ENCODE peak calls at places on chromosome 18, in seven cellular contexts. One of them, this sample, is unnamed. For H3K27me3 and H3K4me1, the result is how much of the 10 kb centered on the place peaks cover.

GRCh38 chr18:73879328-73879727 is 268.3 kb downstream of the FBXO15 start:
- DNase-seq in SJSA1: no peak
- DNase-seq in CD4-positive, CD25-positive, alpha-beta regulatory T cell: no peak
- DNase-seq in lung: no peak
- DNase-seq in right atrium auricular region: no peak
- DNase-seq in iPS DF 6.9: no peak
- DNase-seq in GM23338: no peak
- DNase-seq in this sample: no peak

GRCh38 chr18:27967938-27968803 is 208.8 kb downstream of the CDH2 start:
- DNase-seq in SJSA1: no peak
- DNase-seq in CD4-positive, CD25-positive, alpha-beta regulatory T cell: no peak
- DNase-seq in lung: no peak
- DNase-seq in right atrium auricular region: no peak
- DNase-seq in iPS DF 6.9: no peak
- DNase-seq in GM23338: no peak
- DNase-seq in this sample: no peak

GRCh38 chr18:3180325-3180724 is 39.4 kb downstream of the MYOM1 start:
- DNase-seq in SJSA1: no peak
- DNase-seq in CD4-positive, CD25-positive, alpha-beta regulatory T cell: no peak
- DNase-seq in lung: no peak
- DNase-seq in right atrium auricular region: no peak
- DNase-seq in iPS DF 6.9: no peak
- DNase-seq in GM23338: peak
- DNase-seq in this sample: peak

GRCh38 chr18:12779043-12779442 is 76.2 kb downstream of the PSMG2 start:
- DNase-seq in SJSA1: no peak
- DNase-seq in CD4-positive, CD25-positive, alpha-beta regulatory T cell: no peak
- DNase-seq in lung: peak
- DNase-seq in right atrium auricular region: peak
- DNase-seq in iPS DF 6.9: no peak
- DNase-seq in GM23338: no peak
- DNase-seq in this sample: no peak

GRCh38 chr18:59927246-59927825 is 27.5 kb downstream of the PMAIP1 start:
- DNase-seq in SJSA1: no peak
- DNase-seq in CD4-positive, CD25-positive, alpha-beta regulatory T cell: no peak
- DNase-seq in lung: no peak
- DNase-seq in right atrium auricular region: no peak
- DNase-seq in iPS DF 6.9: no peak
- DNase-seq in GM23338: no peak
- DNase-seq in this sample: no peak

GRCh38 chr18:61931654-61932379 is 39.0 kb upstream of the RNF152 start:
- DNase-seq in SJSA1: no peak
- DNase-seq in CD4-positive, CD25-positive, alpha-beta regulatory T cell: no peak
- DNase-seq in lung: no peak
- DNase-seq in right atrium auricular region: no peak
- DNase-seq in iPS DF 6.9: no peak
- DNase-seq in GM23338: no peak
- DNase-seq in this sample: no peak

GRCh38 chr18:7116001-7116831 is 1.4 kb downstream of the LAMA1 start:
- DNase-seq in SJSA1: no peak
- DNase-seq in CD4-positive, CD25-positive, alpha-beta regulatory T cell: no peak
- DNase-seq in lung: no peak
- DNase-seq in right atrium auricular region: no peak
- DNase-seq in iPS DF 6.9: no peak
- DNase-seq in GM23338: peak
- DNase-seq in this sample: no peak

GRCh38 chr18:36075862-36076587 is 8.7 kb upstream of the RPRD1A start:
- DNase-seq in SJSA1: no peak
- DNase-seq in CD4-positive, CD25-positive, alpha-beta regulatory T cell: no peak
- DNase-seq in lung: no peak
- DNase-seq in right atrium auricular region: no peak
- DNase-seq in iPS DF 6.9: no peak
- DNase-seq in GM23338: no peak
- DNase-seq in this sample: no peak

GRCh38 chr18:49853011-49853410 is 39.7 kb upstream of the ACAA2 start:
- DNase-seq in SJSA1: no peak
- DNase-seq in CD4-positive, CD25-positive, alpha-beta regulatory T cell: no peak
- DNase-seq in lung: no peak
- DNase-seq in right atrium auricular region: no peak
- DNase-seq in iPS DF 6.9: no peak
- DNase-seq in GM23338: no peak
- DNase-seq in this sample: no peak
- H3K4me3 ChIP-seq in SJSA1: no peak
- H3K4me3 ChIP-seq in CD4-positive, CD25-positive, alpha-beta regulatory T cell: no peak
- H3K4me3 ChIP-seq in lung: no peak
- H3K4me3 ChIP-seq in right atrium auricular region: no peak
- H3K4me3 ChIP-seq in iPS DF 6.9: no peak
- H3K4me3 ChIP-seq in GM23338: no peak
- H3K4me3 ChIP-seq in this sample: no peak

GRCh38 chr18:78777992-78778391 is 201.6 kb upstream of the SALL3 start:
- DNase-seq in SJSA1: peak
- DNase-seq in CD4-positive, CD25-positive, alpha-beta regulatory T cell: no peak
- DNase-seq in lung: no peak
- DNase-seq in right atrium auricular region: no peak
- DNase-seq in iPS DF 6.9: no peak
- DNase-seq in GM23338: no peak
- DNase-seq in this sample: no peak
- H3K27me3 ChIP-seq in SJSA1: under half
- H3K27me3 ChIP-seq in CD4-positive, CD25-positive, alpha-beta regulatory T cell: under half
- H3K27me3 ChIP-seq in lung: under half
- H3K27me3 ChIP-seq in right atrium auricular region: under half
- H3K27me3 ChIP-seq in iPS DF 6.9: under half
- H3K27me3 ChIP-seq in GM23338: under half
- H3K27me3 ChIP-seq in this sample: under half

GRCh38 chr18:23105581-23106219 is 29.6 kb upstream of the CABLES1 start:
- DNase-seq in SJSA1: no peak
- DNase-seq in CD4-positive, CD25-positive, alpha-beta regulatory T cell: no peak
- DNase-seq in lung: no peak
- DNase-seq in right atrium auricular region: no peak
- DNase-seq in iPS DF 6.9: no peak
- DNase-seq in GM23338: no peak
- DNase-seq in this sample: no peak
- H3K4me1 ChIP-seq in SJSA1: under half
- H3K4me1 ChIP-seq in CD4-positive, CD25-positive, alpha-beta regulatory T cell: under half
- H3K4me1 ChIP-seq in lung: under half
- H3K4me1 ChIP-seq in right atrium auricular region: under half
- H3K4me1 ChIP-seq in iPS DF 6.9: under half
- H3K4me1 ChIP-seq in GM23338: under half
- H3K4me1 ChIP-seq in this sample: under half

GRCh38 chr18:76518543-76519155 is 23.6 kb upstream of the ZNF516 start:
- DNase-seq in SJSA1: no peak
- DNase-seq in CD4-positive, CD25-positive, alpha-beta regulatory T cell: no peak
- DNase-seq in lung: no peak
- DNase-seq in right atrium auricular region: peak
- DNase-seq in iPS DF 6.9: no peak
- DNase-seq in GM23338: peak
- DNase-seq in this sample: peak
- H3K4me3 ChIP-seq in SJSA1: no peak
- H3K4me3 ChIP-seq in CD4-positive, CD25-positive, alpha-beta regulatory T cell: peak
- H3K4me3 ChIP-seq in lung: no peak
- H3K4me3 ChIP-seq in right atrium auricular region: peak
- H3K4me3 ChIP-seq in iPS DF 6.9: peak
- H3K4me3 ChIP-seq in GM23338: peak
- H3K4me3 ChIP-seq in this sample: no peak

This sample was measured in HAP-1.